ENCODE peak calls at places on chromosome 2, in ten cellular contexts. One of them, this sample, is unnamed. For H3K27me3, the result is how much of the 10 kb centered on the place peaks cover.

GRCh38 chr2:217370391-217370790 is 510.5 kb upstream of the TNP1 start:
- DNase-seq in A673: peak
- DNase-seq in body of pancreas: no peak
- DNase-seq in tibial artery: no peak
- DNase-seq in lower lobe of right lung: no peak
- DNase-seq in PC-9: peak
- DNase-seq in colonic mucosa: no peak
- DNase-seq in thyroid gland: no peak
- DNase-seq in MM.1S: no peak
- DNase-seq in fibroblast of lung: peak
- DNase-seq in this sample: no peak

GRCh38 chr2:152336854-152337510 is 2.0 kb downstream of the FMNL2 start:
- DNase-seq in A673: peak
- DNase-seq in body of pancreas: no peak
- DNase-seq in tibial artery: no peak
- DNase-seq in lower lobe of right lung: no peak
- DNase-seq in PC-9: peak
- DNase-seq in colonic mucosa: peak
- DNase-seq in thyroid gland: peak
- DNase-seq in MM.1S: no peak
- DNase-seq in fibroblast of lung: peak
- DNase-seq in this sample: no peak

GRCh38 chr2:233418761-233419625 is 64.7 kb downstream of the DGKD start:
- DNase-seq in A673: no peak
- DNase-seq in body of pancreas: no peak
- DNase-seq in tibial artery: peak
- DNase-seq in lower lobe of right lung: no peak
- DNase-seq in PC-9: no peak
- DNase-seq in colonic mucosa: no peak
- DNase-seq in thyroid gland: peak
- DNase-seq in MM.1S: peak
- DNase-seq in fibroblast of lung: peak
- DNase-seq in this sample: peak

GRCh38 chr2:73890301-73891092 is 2.3 kb upstream of the ACTG2 start:
- DNase-seq in A673: no peak
- DNase-seq in body of pancreas: no peak
- DNase-seq in tibial artery: no peak
- DNase-seq in lower lobe of right lung: no peak
- DNase-seq in PC-9: no peak
- DNase-seq in colonic mucosa: no peak
- DNase-seq in thyroid gland: no peak
- DNase-seq in MM.1S: no peak
- DNase-seq in fibroblast of lung: peak
- DNase-seq in this sample: no peak

GRCh38 chr2:168798076-168798887 is 4.2 kb upstream of the NOSTRIN start:
- DNase-seq in A673: peak
- DNase-seq in body of pancreas: no peak
- DNase-seq in tibial artery: no peak
- DNase-seq in lower lobe of right lung: no peak
- DNase-seq in PC-9: no peak
- DNase-seq in colonic mucosa: peak
- DNase-seq in thyroid gland: no peak
- DNase-seq in MM.1S: no peak
- DNase-seq in fibroblast of lung: no peak
- DNase-seq in this sample: no peak

GRCh38 chr2:73281244-73281643 is 3.0 kb downstream of the FBXO41 start:
- DNase-seq in A673: no peak
- DNase-seq in body of pancreas: no peak
- DNase-seq in tibial artery: peak
- DNase-seq in lower lobe of right lung: no peak
- DNase-seq in PC-9: no peak
- DNase-seq in colonic mucosa: no peak
- DNase-seq in thyroid gland: no peak
- DNase-seq in MM.1S: no peak
- DNase-seq in fibroblast of lung: no peak
- DNase-seq in this sample: no peak

GRCh38 chr2:233400341-233400740 is 46.0 kb downstream of the DGKD start:
- DNase-seq in A673: no peak
- DNase-seq in body of pancreas: no peak
- DNase-seq in tibial artery: peak
- DNase-seq in lower lobe of right lung: no peak
- DNase-seq in PC-9: no peak
- DNase-seq in colonic mucosa: no peak
- DNase-seq in thyroid gland: no peak
- DNase-seq in MM.1S: no peak
- DNase-seq in fibroblast of lung: no peak
- DNase-seq in this sample: no peak

GRCh38 chr2:118668431-118669424 is 178.7 kb downstream of the EN1 start:
- DNase-seq in A673: no peak
- DNase-seq in body of pancreas: no peak
- DNase-seq in tibial artery: no peak
- DNase-seq in lower lobe of right lung: no peak
- DNase-seq in PC-9: peak
- DNase-seq in colonic mucosa: no peak
- DNase-seq in thyroid gland: peak
- DNase-seq in MM.1S: no peak
- DNase-seq in fibroblast of lung: peak
- DNase-seq in this sample: no peak

GRCh38 chr2:209762564-209762963 is 9.1 kb upstream of the UNC80 start:
- DNase-seq in A673: no peak
- DNase-seq in body of pancreas: no peak
- DNase-seq in tibial artery: no peak
- DNase-seq in lower lobe of right lung: no peak
- DNase-seq in PC-9: no peak
- DNase-seq in colonic mucosa: no peak
- DNase-seq in thyroid gland: no peak
- DNase-seq in MM.1S: no peak
- DNase-seq in fibroblast of lung: no peak
- DNase-seq in this sample: no peak

GRCh38 chr2:209767316-209767715 is 4.3 kb upstream of the UNC80 start:
- DNase-seq in A673: no peak
- DNase-seq in body of pancreas: no peak
- DNase-seq in tibial artery: no peak
- DNase-seq in lower lobe of right lung: no peak
- DNase-seq in PC-9: no peak
- DNase-seq in colonic mucosa: no peak
- DNase-seq in thyroid gland: no peak
- DNase-seq in MM.1S: no peak
- DNase-seq in fibroblast of lung: no peak
- DNase-seq in this sample: no peak

GRCh38 chr2:209768557-209768956 is 3.1 kb upstream of the UNC80 start:
- DNase-seq in A673: no peak
- DNase-seq in body of pancreas: no peak
- DNase-seq in tibial artery: no peak
- DNase-seq in lower lobe of right lung: no peak
- DNase-seq in PC-9: no peak
- DNase-seq in colonic mucosa: no peak
- DNase-seq in thyroid gland: no peak
- DNase-seq in MM.1S: no peak
- DNase-seq in fibroblast of lung: no peak
- DNase-seq in this sample: no peak

GRCh38 chr2:209763106-209763505 is 8.5 kb upstream of the UNC80 start:
- DNase-seq in A673: no peak
- DNase-seq in body of pancreas: no peak
- DNase-seq in tibial artery: no peak
- DNase-seq in lower lobe of right lung: no peak
- DNase-seq in PC-9: no peak
- DNase-seq in colonic mucosa: no peak
- DNase-seq in thyroid gland: no peak
- DNase-seq in MM.1S: no peak
- DNase-seq in fibroblast of lung: no peak
- DNase-seq in this sample: no peak

DNA sequence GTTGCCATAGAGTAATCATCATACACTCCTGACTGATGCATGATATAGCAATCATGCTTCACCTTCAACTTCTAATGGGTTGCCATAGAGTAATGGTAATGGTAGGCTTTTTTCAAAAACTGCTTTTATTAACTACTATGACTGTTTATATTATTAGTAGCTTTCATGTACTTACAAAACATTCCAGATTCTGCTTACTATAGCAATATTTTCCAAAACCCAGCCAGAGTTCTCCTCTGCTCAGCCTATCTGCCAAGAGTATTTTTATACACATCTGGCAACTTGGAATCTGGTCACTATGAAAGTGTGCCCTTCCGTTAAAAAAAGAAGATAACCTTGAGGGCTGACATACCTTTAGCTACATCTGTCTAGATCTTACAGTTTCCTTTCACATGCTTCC is 5.0 kb upstream of the UNC80 start:
- DNase-seq in A673: no peak
- DNase-seq in body of pancreas: no peak
- DNase-seq in tibial artery: no peak
- DNase-seq in lower lobe of right lung: no peak
- DNase-seq in PC-9: no peak
- DNase-seq in colonic mucosa: no peak
- DNase-seq in thyroid gland: no peak
- DNase-seq in MM.1S: no peak
- DNase-seq in fibroblast of lung: no peak
- DNase-seq in this sample: no peak
- H3K27me3 ChIP-seq in A673: under half
- H3K27me3 ChIP-seq in body of pancreas: under half
- H3K27me3 ChIP-seq in tibial artery: under half
- H3K27me3 ChIP-seq in lower lobe of right lung: under half
- H3K27me3 ChIP-seq in PC-9: under half
- H3K27me3 ChIP-seq in colonic mucosa: under half
- H3K27me3 ChIP-seq in thyroid gland: under half
- H3K27me3 ChIP-seq in MM.1S: under half
- H3K27me3 ChIP-seq in fibroblast of lung: under half
- H3K27me3 ChIP-seq in this sample: under half

GRCh38 chr2:238203973-238204683 is 633 bp upstream of the ILKAP start:
- DNase-seq in A673: no peak
- DNase-seq in body of pancreas: no peak
- DNase-seq in tibial artery: peak
- DNase-seq in lower lobe of right lung: no peak
- DNase-seq in PC-9: no peak
- DNase-seq in colonic mucosa: no peak
- DNase-seq in thyroid gland: no peak
- DNase-seq in MM.1S: no peak
- DNase-seq in fibroblast of lung: no peak
- DNase-seq in this sample: no peak

GRCh38 chr2:238202326-238203103 is 980 bp downstream of the ILKAP start:
- DNase-seq in A673: peak
- DNase-seq in body of pancreas: no peak
- DNase-seq in tibial artery: no peak
- DNase-seq in lower lobe of right lung: no peak
- DNase-seq in PC-9: no peak
- DNase-seq in colonic mucosa: peak
- DNase-seq in thyroid gland: no peak
- DNase-seq in MM.1S: peak
- DNase-seq in fibroblast of lung: peak
- DNase-seq in this sample: no peak

GRCh38 chr2:238207006-238207405 is 3.5 kb upstream of the ILKAP start:
- DNase-seq in A673: no peak
- DNase-seq in body of pancreas: no peak
- DNase-seq in tibial artery: no peak
- DNase-seq in lower lobe of right lung: no peak
- DNase-seq in PC-9: no peak
- DNase-seq in colonic mucosa: no peak
- DNase-seq in thyroid gland: no peak
- DNase-seq in MM.1S: no peak
- DNase-seq in fibroblast of lung: no peak
- DNase-seq in this sample: no peak

DNA sequence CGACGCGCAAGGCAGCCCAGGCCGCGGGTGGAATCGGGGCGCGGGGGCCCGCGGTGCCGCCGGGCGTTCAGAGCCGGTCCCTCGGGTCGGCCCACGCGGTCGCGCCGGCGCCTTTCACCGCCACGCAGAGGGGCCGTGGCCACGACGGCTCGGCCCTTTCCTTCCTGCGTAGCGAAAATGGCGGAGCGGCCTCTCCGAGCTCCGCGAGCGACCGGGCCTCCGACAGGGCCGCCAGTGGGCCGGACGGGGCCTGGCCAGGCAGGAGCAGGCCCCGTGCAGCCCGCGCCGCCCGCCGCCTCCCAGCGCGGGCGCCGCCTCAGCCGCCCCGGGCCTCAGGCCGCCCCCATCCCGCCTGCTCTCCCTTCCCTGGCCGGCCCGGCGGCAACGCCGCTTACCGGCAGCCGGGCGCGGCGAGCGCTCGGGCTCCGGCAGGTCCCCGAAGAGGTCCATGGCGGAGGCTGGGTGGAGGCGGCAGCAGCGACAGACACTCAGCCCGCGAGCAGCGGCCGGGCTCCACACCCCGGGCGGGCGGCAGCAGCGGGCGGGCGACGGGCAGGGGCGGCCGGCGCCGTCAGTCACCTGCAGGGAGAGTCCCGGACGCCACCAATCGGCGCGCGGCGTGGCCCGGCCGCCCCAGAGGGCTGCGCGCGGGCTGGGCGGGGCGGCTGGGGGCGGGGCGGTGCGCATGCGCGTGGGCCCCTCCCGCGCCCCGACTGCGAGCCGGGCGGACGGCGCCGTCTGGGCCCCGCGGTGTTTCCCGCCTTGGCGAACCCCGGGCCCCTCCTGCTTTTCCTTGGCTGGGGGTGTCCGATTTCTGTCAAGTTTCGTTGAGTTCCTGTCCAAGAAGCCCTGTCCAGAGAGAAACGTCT is at the start of gene ILKAP:
- DNase-seq in A673: peak
- DNase-seq in body of pancreas: peak
- DNase-seq in tibial artery: peak
- DNase-seq in lower lobe of right lung: peak
- DNase-seq in PC-9: peak
- DNase-seq in colonic mucosa: peak
- DNase-seq in thyroid gland: peak
- DNase-seq in MM.1S: peak
- DNase-seq in fibroblast of lung: peak
- DNase-seq in this sample: peak
- H3K27ac ChIP-seq in A673: peak
- H3K27ac ChIP-seq in body of pancreas: peak
- H3K27ac ChIP-seq in tibial artery: peak
- H3K27ac ChIP-seq in lower lobe of right lung: peak
- H3K27ac ChIP-seq in PC-9: no peak
- H3K27ac ChIP-seq in colonic mucosa: peak
- H3K27ac ChIP-seq in thyroid gland: peak
- H3K27ac ChIP-seq in MM.1S: peak
- H3K27ac ChIP-seq in fibroblast of lung: peak
- H3K27ac ChIP-seq in this sample: peak

GRCh38 chr2:176123847-176124273 is 1.3 kb downstream of the HOXD9 start:
- DNase-seq in A673: peak
- DNase-seq in body of pancreas: no peak
- DNase-seq in tibial artery: no peak
- DNase-seq in lower lobe of right lung: no peak
- DNase-seq in PC-9: no peak
- DNase-seq in colonic mucosa: no peak
- DNase-seq in thyroid gland: no peak
- DNase-seq in MM.1S: no peak
- DNase-seq in fibroblast of lung: no peak
- DNase-seq in this sample: no peak
- H3K27me3 ChIP-seq in A673: under half
- H3K27me3 ChIP-seq in body of pancreas: under half
- H3K27me3 ChIP-seq in tibial artery: under half
- H3K27me3 ChIP-seq in lower lobe of right lung: half or more
- H3K27me3 ChIP-seq in PC-9: half or more
- H3K27me3 ChIP-seq in colonic mucosa: half or more
- H3K27me3 ChIP-seq in thyroid gland: half or more
- H3K27me3 ChIP-seq in MM.1S: under half
- H3K27me3 ChIP-seq in fibroblast of lung: half or more
- H3K27me3 ChIP-seq in this sample: half or more

DNA sequence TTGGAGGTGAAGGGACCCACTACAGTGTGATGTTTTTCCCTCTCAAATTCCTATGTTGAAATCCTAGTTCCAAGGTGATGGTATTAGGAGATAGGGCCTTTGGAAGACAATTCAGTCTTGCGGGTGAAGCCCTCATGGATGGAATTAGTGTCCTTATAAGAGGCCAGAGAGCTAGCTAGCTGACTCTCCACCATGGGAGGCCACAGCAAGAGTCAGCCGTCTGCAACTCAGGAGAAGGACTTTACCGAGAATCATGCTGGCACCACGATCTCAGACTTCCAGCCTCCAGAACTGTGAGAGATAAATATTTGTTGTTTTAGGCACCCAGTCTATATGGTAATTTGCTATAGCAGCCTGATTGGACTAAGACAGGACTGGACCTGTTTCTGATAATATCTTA is 461.4 kb downstream of the TSN start:
- DNase-seq in A673: no peak
- DNase-seq in body of pancreas: no peak
- DNase-seq in tibial artery: no peak
- DNase-seq in lower lobe of right lung: no peak
- DNase-seq in PC-9: no peak
- DNase-seq in colonic mucosa: no peak
- DNase-seq in thyroid gland: no peak
- DNase-seq in MM.1S: no peak
- DNase-seq in fibroblast of lung: no peak
- DNase-seq in this sample: no peak
- H3K27ac ChIP-seq in A673: no peak
- H3K27ac ChIP-seq in body of pancreas: no peak
- H3K27ac ChIP-seq in tibial artery: no peak
- H3K27ac ChIP-seq in lower lobe of right lung: no peak
- H3K27ac ChIP-seq in PC-9: no peak
- H3K27ac ChIP-seq in colonic mucosa: no peak
- H3K27ac ChIP-seq in thyroid gland: no peak
- H3K27ac ChIP-seq in MM.1S: no peak
- H3K27ac ChIP-seq in fibroblast of lung: no peak
- H3K27ac ChIP-seq in this sample: no peak

This sample was measured in CD4-positive, CD25-positive, alpha-beta regulatory T cell.